ENCODE peak calls at places on chromosome 21, in eight cellular contexts. O is left ventricle myocardium inferior; U is H1; H is brain microvascular endothelial cell; Q is upper lobe of right lung; P is Panc1; E is cardiac fibroblast; D is CD8-positive, alpha-beta T cell. T is an unnamed sample.

GRCh38 chr21:29155118-29155932 is 24.9 kb downstream of the MAP3K7CL start:
- DNase-seq in O (peak), U (no peak), H (peak), Q (peak), P (no peak), E (peak), D (no peak), T (no peak)

GRCh38 chr21:38989745-38990423 is 184.2 kb downstream of the ETS2 start:
- DNase-seq in O (no peak), U (no peak), H (peak), Q (no peak), P (no peak), E (peak), D (no peak), T (peak)

GRCh38 chr21:40976198-40977114 is 129.5 kb upstream of the DSCAM start:
- DNase-seq in O (no peak), U (no peak), H (no peak), Q (no peak), P (no peak), E (no peak), D (no peak), T (no peak)

GRCh38 chr21:25934771-25935224 is 200.0 kb downstream of the GABPA start:
- DNase-seq in O (peak), U (no peak), H (peak), Q (peak), P (peak), E (peak), D (no peak), T (peak)

GRCh38 chr21:29145354-29145782 is 14.9 kb downstream of the MAP3K7CL start:
- DNase-seq in O (no peak), U (no peak), H (peak), Q (no peak), P (peak), E (peak), D (no peak), T (peak)

GRCh38 chr21:42579456-42580075 is 65.9 kb downstream of the SLC37A1 start:
- DNase-seq in O (no peak), U (no peak), H (no peak), Q (no peak), P (no peak), E (no peak), D (no peak), T (no peak)

GRCh38 chr21:40053007-40053406 is 185.8 kb downstream of the PCP4 start:
- DNase-seq in O (peak), U (no peak), H (no peak), Q (peak), P (no peak), E (no peak), D (no peak), T (no peak)

GRCh38 chr21:17045214-17045835 is 467.5 kb upstream of the CXADR start:
- DNase-seq in O (no peak), U (no peak), H (peak), Q (no peak), P (no peak), E (peak), D (no peak), T (no peak)

GRCh38 chr21:43362306-43362927 is 64.5 kb downstream of the SIK1 start:
- DNase-seq in O (peak), U (peak), H (peak), Q (peak), P (no peak), E (peak), D (peak), T (peak)

GRCh38 chr21:29092102-29092959 is 18.9 kb upstream of the CCT8 start:
- DNase-seq in O (no peak), U (no peak), H (peak), Q (no peak), P (no peak), E (peak), D (no peak), T (no peak)

GRCh38 chr21:26351661-26352060 is 181.1 kb upstream of the APP start:
- DNase-seq in O (no peak), U (no peak), H (no peak), Q (no peak), P (no peak), E (no peak), D (no peak), T (no peak)

GRCh38 chr21:31198575-31198974 is 145.5 kb downstream of the TIAM1 start:
- DNase-seq in O (no peak), U (no peak), H (peak), Q (no peak), P (peak), E (peak), D (no peak), T (no peak)

GRCh38 chr21:41369105-41369914 is 7.5 kb downstream of the MX2 start:
- DNase-seq in O (peak), U (peak), H (no peak), Q (peak), P (no peak), E (peak), D (peak), T (no peak)

GRCh38 chr21:15849161-15849560 is 119.4 kb downstream of the USP25 start:
- DNase-seq in O (no peak), U (no peak), H (no peak), Q (no peak), P (no peak), E (no peak), D (no peak), T (no peak)

GRCh38 chr21:14533555-14534400 is 12.3 kb downstream of the SAMSN1 start:
- DNase-seq in O (no peak), U (no peak), H (peak), Q (no peak), P (peak), E (peak), D (no peak), T (peak)

GRCh38 chr21:27569091-27569490 is 602.2 kb upstream of the ADAMTS5 start:
- DNase-seq in O (no peak), U (no peak), H (no peak), Q (no peak), P (no peak), E (no peak), D (no peak), T (no peak)

GRCh38 chr21:17848228-17848627 is 29.1 kb upstream of the C21orf91 start:
- DNase-seq in O (peak), U (no peak), H (peak), Q (no peak), P (no peak), E (peak), D (no peak), T (peak)

GRCh38 chr21:21084179-21084578 is 86.0 kb downstream of the NCAM2 start:
- DNase-seq in O (no peak), U (no peak), H (no peak), Q (no peak), P (no peak), E (peak), D (no peak), T (no peak)

GRCh38 chr21:39660191-39660590 is 47.5 kb downstream of the B3GALT5 start:
- DNase-seq in O (peak), U (no peak), H (peak), Q (no peak), P (no peak), E (peak), D (no peak), T (no peak)

GRCh38 chr21:16082038-16082816 is 352.4 kb downstream of the USP25 start:
- DNase-seq in O (no peak), U (no peak), H (no peak), Q (no peak), P (no peak), E (peak), D (no peak), T (no peak)

GRCh38 chr21:29181799-29182470 is 51.5 kb downstream of the MAP3K7CL start:
- DNase-seq in O (no peak), U (no peak), H (peak), Q (no peak), P (no peak), E (peak), D (no peak), T (peak)

GRCh38 chr21:42650441-42651421 is 2.7 kb upstream of the PDE9A start:
- DNase-seq in O (peak), U (no peak), H (no peak), Q (no peak), P (no peak), E (no peak), D (no peak), T (no peak)

GRCh38 chr21:38985423-38986378 is 180.0 kb downstream of the ETS2 start:
- DNase-seq in O (peak), U (no peak), H (peak), Q (peak), P (no peak), E (peak), D (no peak), T (peak)

GRCh38 chr21:29748391-29749167 is 191.2 kb downstream of the GRIK1 start:
- DNase-seq in O (no peak), U (no peak), H (no peak), Q (no peak), P (no peak), E (no peak), D (no peak), T (no peak)

GRCh38 chr21:36135391-36136094 is 664 bp downstream of the CBR3 start:
- DNase-seq in O (peak), U (peak), H (peak), Q (peak), P (no peak), E (peak), D (peak), T (peak)

GRCh38 chr21:25385912-25386474 is 221.3 kb downstream of the MRPL39 start:
- DNase-seq in O (no peak), U (no peak), H (no peak), Q (no peak), P (peak), E (peak), D (no peak), T (peak)

GRCh38 chr21:33058468-33059318 is 11.2 kb upstream of the OLIG1 start:
- DNase-seq in O (peak), U (no peak), H (no peak), Q (no peak), P (no peak), E (no peak), D (no peak), T (no peak)

DNA sequence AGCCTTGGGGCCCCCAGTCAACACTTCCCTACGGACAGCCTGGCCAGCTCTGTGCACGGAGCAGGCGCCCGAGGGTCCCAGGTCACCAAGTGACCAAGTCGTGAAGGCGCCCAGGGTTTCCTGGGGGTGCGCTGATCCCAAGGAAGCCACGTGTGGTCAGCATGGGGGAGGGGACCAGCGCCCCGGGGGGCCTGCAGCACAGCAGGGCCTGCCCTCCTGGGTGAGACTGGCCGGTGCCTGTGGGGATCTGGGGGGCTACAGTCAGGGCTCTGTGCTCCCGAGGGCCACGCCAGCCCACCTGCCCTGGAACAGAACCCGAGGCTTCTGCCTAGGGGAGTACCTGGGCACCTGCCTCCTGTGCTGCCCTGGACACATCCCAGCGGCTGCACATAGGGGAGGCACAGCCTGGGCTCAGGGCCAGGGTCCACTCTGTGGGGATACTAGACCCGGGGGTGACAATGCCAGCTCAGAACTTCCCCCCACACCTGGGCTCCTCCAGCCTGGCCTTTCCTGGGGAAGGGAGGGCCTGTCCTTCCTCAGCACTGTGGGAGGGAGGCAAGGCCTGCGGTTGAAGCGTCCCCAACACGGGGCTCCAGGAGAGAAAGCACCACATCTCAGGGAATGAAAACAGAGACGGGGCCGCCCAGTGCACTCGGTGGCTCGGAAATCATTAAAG is 6.2 kb upstream of the POFUT2 start:
- DNase-seq in O (peak), U (peak), H (no peak), Q (peak), P (no peak), E (no peak), D (peak), T (no peak)
- H3K4me3 ChIP-seq in O (peak), U (no peak), H (peak), Q (no peak), P (peak), E (peak), D (no peak), T (peak)

DNA sequence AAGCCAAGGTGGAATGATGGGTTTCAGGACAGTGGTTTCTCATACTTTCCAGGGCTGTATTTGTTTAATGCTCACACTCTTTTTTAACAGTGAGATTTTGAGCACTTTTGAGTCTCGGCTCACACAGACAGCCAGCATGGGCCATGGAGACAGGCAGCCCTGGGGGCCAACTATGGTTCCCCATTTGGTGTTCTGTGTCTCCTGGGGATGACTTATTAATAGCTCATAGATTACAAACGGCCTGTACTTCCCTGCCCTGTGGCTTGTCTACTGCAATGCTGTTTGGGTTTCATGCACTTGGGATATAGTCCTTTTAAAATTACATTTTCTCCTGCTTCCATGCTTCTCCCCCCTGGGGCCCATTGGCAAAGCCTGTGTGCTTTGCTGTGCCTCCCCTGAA is 178.3 kb downstream of the KCNJ6 start:
- DNase-seq in O (no peak), U (no peak), H (no peak), Q (no peak), P (no peak), E (no peak), D (no peak), T (no peak)
- H3K4me3 ChIP-seq in O (no peak), U (no peak), H (no peak), Q (no peak), P (no peak), E (no peak), D (no peak), T (no peak)

DNA sequence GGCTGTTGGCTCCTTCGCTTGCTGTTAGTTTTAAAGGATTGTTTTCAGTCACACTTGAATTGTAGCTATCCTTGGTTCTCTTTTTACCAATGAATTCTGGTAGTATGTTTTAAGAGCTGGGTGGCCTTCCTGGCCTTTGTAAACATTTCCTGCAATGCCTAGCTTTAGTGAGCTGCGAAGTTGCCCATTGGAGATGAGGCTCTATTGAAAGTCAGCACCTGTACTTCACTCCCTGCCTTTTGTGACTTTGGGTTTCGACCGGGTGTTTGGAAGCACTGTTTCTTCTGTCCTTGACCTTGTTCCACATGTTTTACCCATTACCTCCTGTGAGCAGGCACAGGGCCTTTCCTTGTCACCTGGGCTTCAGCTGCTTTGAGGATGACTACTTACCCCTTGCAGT is 64.7 kb downstream of the DYRK1A start:
- DNase-seq in O (no peak), U (no peak), H (no peak), Q (no peak), P (no peak), E (no peak), D (no peak), T (no peak)
- H3K4me3 ChIP-seq in O (no peak), U (no peak), H (no peak), Q (no peak), P (no peak), E (no peak), D (no peak), T (no peak)

GRCh38 chr21:34511787-34512451 is at the start of gene KCNE1:
- DNase-seq in O (no peak), U (no peak), H (no peak), Q (no peak), P (no peak), E (peak), D (no peak), T (peak)

GRCh38 chr21:34509151-34509550 is 2.9 kb downstream of the KCNE1 start:
- DNase-seq in O (no peak), U (no peak), H (no peak), Q (no peak), P (no peak), E (no peak), D (no peak), T (no peak)

GRCh38 chr21:34513109-34513675 is 1.2 kb upstream of the KCNE1 start:
- DNase-seq in O (no peak), U (no peak), H (no peak), Q (no peak), P (no peak), E (peak), D (no peak), T (peak)

GRCh38 chr21:34511154-34511553 is 856 bp downstream of the KCNE1 start:
- DNase-seq in O (no peak), U (no peak), H (no peak), Q (no peak), P (no peak), E (peak), D (no peak), T (no peak)

GRCh38 chr21:34510148-34511142 is 1.6 kb downstream of the KCNE1 start:
- DNase-seq in O (peak), U (peak), H (peak), Q (peak), P (no peak), E (peak), D (no peak), T (peak)
- H3K4me3 ChIP-seq in O (no peak), U (no peak), H (no peak), Q (peak), P (no peak), E (no peak), D (no peak), T (no peak)